ENCODE peak calls at places on chromosome 6, in ten cellular contexts. One of them, this sample, is unnamed.

GRCh38 chr6:139037490-139037889 is 8.9 kb downstream of the ABRACL start:
- DNase-seq in GM12891: no peak
- DNase-seq in Caco-2: no peak
- DNase-seq in AG20443: peak
- DNase-seq in IMR-90: peak
- DNase-seq in pancreas: no peak
- DNase-seq in NCI-H446 treated with DMSO at 0.1 percent for 48 hours: no peak
- DNase-seq in WTC11: no peak
- DNase-seq in HT-29: no peak
- DNase-seq in AG09319: no peak
- DNase-seq in this sample: no peak

GRCh38 chr6:38322123-38322522 is 317.6 kb downstream of the BTBD9 start:
- DNase-seq in AG09319: no peak
- DNase-seq in HT-29: no peak
- DNase-seq in WTC11: no peak
- DNase-seq in IMR-90: no peak
- DNase-seq in Caco-2: no peak
- DNase-seq in GM12891: no peak
- DNase-seq in NCI-H446 treated with DMSO at 0.1 percent for 48 hours: no peak
- DNase-seq in pancreas: no peak
- DNase-seq in AG20443: no peak
- DNase-seq in this sample: no peak

GRCh38 chr6:20454201-20454824 is 52.6 kb downstream of the E2F3 start:
- DNase-seq in NCI-H446 treated with DMSO at 0.1 percent for 48 hours: no peak
- DNase-seq in IMR-90: no peak
- DNase-seq in GM12891: no peak
- DNase-seq in HT-29: peak
- DNase-seq in AG20443: no peak
- DNase-seq in Caco-2: no peak
- DNase-seq in WTC11: no peak
- DNase-seq in AG09319: no peak
- DNase-seq in pancreas: no peak
- DNase-seq in this sample: no peak

GRCh38 chr6:77292564-77293546 is 170.4 kb downstream of the HTR1B start:
- DNase-seq in GM12891: no peak
- DNase-seq in AG20443: peak
- DNase-seq in HT-29: no peak
- DNase-seq in IMR-90: peak
- DNase-seq in Caco-2: peak
- DNase-seq in WTC11: no peak
- DNase-seq in NCI-H446 treated with DMSO at 0.1 percent for 48 hours: no peak
- DNase-seq in pancreas: no peak
- DNase-seq in AG09319: peak
- DNase-seq in this sample: no peak

GRCh38 chr6:52389626-52390360 is 27.8 kb downstream of the PAQR8 start:
- DNase-seq in GM12891: no peak
- DNase-seq in NCI-H446 treated with DMSO at 0.1 percent for 48 hours: peak
- DNase-seq in IMR-90: peak
- DNase-seq in pancreas: peak
- DNase-seq in AG20443: peak
- DNase-seq in WTC11: no peak
- DNase-seq in HT-29: peak
- DNase-seq in AG09319: no peak
- DNase-seq in Caco-2: no peak
- DNase-seq in this sample: peak

GRCh38 chr6:136173519-136174507 is 76.3 kb downstream of the MTFR2 start:
- DNase-seq in GM12891: no peak
- DNase-seq in AG09319: no peak
- DNase-seq in HT-29: no peak
- DNase-seq in Caco-2: no peak
- DNase-seq in WTC11: no peak
- DNase-seq in AG20443: no peak
- DNase-seq in IMR-90: peak
- DNase-seq in pancreas: no peak
- DNase-seq in NCI-H446 treated with DMSO at 0.1 percent for 48 hours: no peak
- DNase-seq in this sample: no peak

GRCh38 chr6:39812853-39813533 is 20.8 kb downstream of the DAAM2 start:
- DNase-seq in pancreas: no peak
- DNase-seq in Caco-2: no peak
- DNase-seq in HT-29: no peak
- DNase-seq in AG20443: peak
- DNase-seq in IMR-90: peak
- DNase-seq in WTC11: no peak
- DNase-seq in AG09319: peak
- DNase-seq in NCI-H446 treated with DMSO at 0.1 percent for 48 hours: peak
- DNase-seq in GM12891: peak
- DNase-seq in this sample: peak

GRCh38 chr6:72622094-72622540 is 253 bp downstream of the KCNQ5 start:
- DNase-seq in NCI-H446 treated with DMSO at 0.1 percent for 48 hours: peak
- DNase-seq in HT-29: no peak
- DNase-seq in IMR-90: peak
- DNase-seq in pancreas: peak
- DNase-seq in GM12891: no peak
- DNase-seq in AG20443: peak
- DNase-seq in WTC11: peak
- DNase-seq in AG09319: no peak
- DNase-seq in Caco-2: no peak
- DNase-seq in this sample: no peak

GRCh38 chr6:37731888-37732287 is 34.2 kb upstream of the MDGA1 start:
- DNase-seq in GM12891: peak
- DNase-seq in NCI-H446 treated with DMSO at 0.1 percent for 48 hours: no peak
- DNase-seq in pancreas: no peak
- DNase-seq in Caco-2: peak
- DNase-seq in HT-29: peak
- DNase-seq in WTC11: peak
- DNase-seq in IMR-90: no peak
- DNase-seq in AG09319: no peak
- DNase-seq in AG20443: no peak
- DNase-seq in this sample: peak

GRCh38 chr6:138250513-138251247 is 32.4 kb upstream of the PBOV1 start:
- DNase-seq in AG20443: peak
- DNase-seq in HT-29: no peak
- DNase-seq in GM12891: no peak
- DNase-seq in WTC11: no peak
- DNase-seq in AG09319: peak
- DNase-seq in IMR-90: peak
- DNase-seq in pancreas: peak
- DNase-seq in Caco-2: no peak
- DNase-seq in NCI-H446 treated with DMSO at 0.1 percent for 48 hours: peak
- DNase-seq in this sample: no peak

GRCh38 chr6:52540286-52540902 is 36.5 kb downstream of the TRAM2 start:
- DNase-seq in Caco-2: no peak
- DNase-seq in HT-29: no peak
- DNase-seq in WTC11: no peak
- DNase-seq in NCI-H446 treated with DMSO at 0.1 percent for 48 hours: no peak
- DNase-seq in GM12891: no peak
- DNase-seq in AG20443: no peak
- DNase-seq in IMR-90: peak
- DNase-seq in AG09319: no peak
- DNase-seq in pancreas: no peak
- DNase-seq in this sample: no peak

GRCh38 chr6:39320370-39320984 is 2.0 kb downstream of the KCNK16 start:
- DNase-seq in WTC11: no peak
- DNase-seq in IMR-90: no peak
- DNase-seq in Caco-2: no peak
- DNase-seq in pancreas: no peak
- DNase-seq in HT-29: no peak
- DNase-seq in GM12891: no peak
- DNase-seq in NCI-H446 treated with DMSO at 0.1 percent for 48 hours: no peak
- DNase-seq in AG09319: no peak
- DNase-seq in AG20443: no peak
- DNase-seq in this sample: no peak

GRCh38 chr6:162706236-162706635 is 21.3 kb downstream of the PRKN start:
- DNase-seq in pancreas: peak
- DNase-seq in NCI-H446 treated with DMSO at 0.1 percent for 48 hours: peak
- DNase-seq in HT-29: no peak
- DNase-seq in AG09319: no peak
- DNase-seq in GM12891: no peak
- DNase-seq in Caco-2: no peak
- DNase-seq in AG20443: peak
- DNase-seq in IMR-90: no peak
- DNase-seq in WTC11: no peak
- DNase-seq in this sample: no peak

GRCh38 chr6:317452-318144 is 25.3 kb downstream of the DUSP22 start:
- DNase-seq in HT-29: no peak
- DNase-seq in AG20443: no peak
- DNase-seq in pancreas: no peak
- DNase-seq in NCI-H446 treated with DMSO at 0.1 percent for 48 hours: no peak
- DNase-seq in IMR-90: no peak
- DNase-seq in AG09319: no peak
- DNase-seq in Caco-2: no peak
- DNase-seq in GM12891: no peak
- DNase-seq in WTC11: no peak
- DNase-seq in this sample: no peak

GRCh38 chr6:40039042-40039441 is 104.8 kb upstream of the MOCS1 start:
- DNase-seq in AG09319: no peak
- DNase-seq in AG20443: no peak
- DNase-seq in pancreas: no peak
- DNase-seq in NCI-H446 treated with DMSO at 0.1 percent for 48 hours: no peak
- DNase-seq in HT-29: no peak
- DNase-seq in GM12891: no peak
- DNase-seq in IMR-90: no peak
- DNase-seq in WTC11: no peak
- DNase-seq in Caco-2: no peak
- DNase-seq in this sample: no peak